ENCODE peak calls at places on chromosomes 16 and 17, in seven cellular contexts. O, S, F, H, B, M and J are unnamed samples.

GRCh38 chr17:70050192-70050591 is 24.8 kb upstream of the KCNJ16 start:
- DNase-seq in M (no peak), B (no peak), H (no peak), F (no peak), S (no peak), O (no peak), J (peak)

GRCh38 chr16:68387301-68387700 is 61.0 kb downstream of the SMPD3 start:
- DNase-seq in F (no peak), M (no peak), O (no peak), S (peak), H (no peak), B (no peak), J (no peak)

GRCh38 chr17:81239714-81240555 is 817 bp downstream of the NDUFAF8 start:
- DNase-seq in F (no peak), O (no peak), H (no peak), S (peak), B (no peak), M (peak), J (peak)

GRCh38 chr17:32971171-32971570 is 20.5 kb upstream of the SPACA3 start:
- DNase-seq in B (no peak), F (no peak), M (peak), O (no peak), H (no peak), S (no peak), J (peak)

GRCh38 chr16:17296412-17296811 is 174.3 kb downstream of the XYLT1 start:
- DNase-seq in M (no peak), O (no peak), B (no peak), F (no peak), S (no peak), H (peak), J (no peak)

GRCh38 chr16:80938035-80938927 is 68.4 kb downstream of the CMC2 start:
- DNase-seq in S (peak), O (peak), M (peak), H (peak), B (no peak), F (no peak), J (peak)

GRCh38 chr17:14205992-14206461 is 30.6 kb downstream of the CDRT15 start:
- DNase-seq in O (peak), F (peak), S (peak), B (no peak), M (no peak), H (no peak), J (no peak)

GRCh38 chr16:85018529-85019236 is 7.3 kb upstream of the ZDHHC7 start:
- DNase-seq in M (no peak), H (no peak), S (no peak), O (no peak), B (no peak), F (no peak), J (no peak)

GRCh38 chr17:82940226-82941020 is 100.6 kb upstream of the ZNF750 start:
- DNase-seq in H (peak), B (no peak), F (peak), O (no peak), S (no peak), M (no peak), J (no peak)

GRCh38 chr16:84600343-84601229 is 17.3 kb downstream of the COTL1 start:
- DNase-seq in S (no peak), B (no peak), O (no peak), F (no peak), M (peak), H (no peak), J (peak)

GRCh38 chr17:48545022-48545376 is at the start of gene HOXB2:
- DNase-seq in B (no peak), H (no peak), O (no peak), S (peak), F (no peak), M (peak), J (no peak)

GRCh38 chr16:57649443-57649751 is 18.7 kb upstream of the ADGRG3 start:
- DNase-seq in B (no peak), S (no peak), H (no peak), F (no peak), M (no peak), O (no peak), J (no peak)

GRCh38 chr17:1713878-1714487 is 3.8 kb upstream of the TLCD2 start:
- DNase-seq in F (peak), S (peak), M (peak), H (peak), B (peak), O (peak), J (peak)

GRCh38 chr17:1562178-1562643 is 381 bp downstream of the PITPNA start:
- DNase-seq in H (peak), B (no peak), O (no peak), S (peak), F (peak), M (peak), J (peak)

GRCh38 chr17:75662511-75662910 is 4.4 kb downstream of the RECQL5 start:
- DNase-seq in M (no peak), B (no peak), S (no peak), F (no peak), O (no peak), H (no peak), J (no peak)

GRCh38 chr17:79935845-79936470 is 96.7 kb upstream of the CBX4 start:
- DNase-seq in M (no peak), B (no peak), O (no peak), F (no peak), S (no peak), H (no peak), J (no peak)

GRCh38 chr17:80622170-80622466 is 77.5 kb downstream of the RPTOR start:
- DNase-seq in S (no peak), M (no peak), F (no peak), H (no peak), O (no peak), B (no peak), J (no peak)

GRCh38 chr16:27822529-27823437 is 240.7 kb downstream of the GSG1L start:
- DNase-seq in B (no peak), O (peak), S (no peak), M (no peak), F (peak), H (no peak), J (no peak)

GRCh38 chr17:14301761-14302401 is 1.0 kb downstream of the HS3ST3B1 start:
- DNase-seq in F (peak), H (peak), O (no peak), B (no peak), M (peak), S (no peak), J (peak)

GRCh38 chr17:13550291-13550690 is 51.4 kb downstream of the HS3ST3A1 start:
- DNase-seq in H (no peak), S (no peak), B (no peak), F (no peak), O (no peak), M (no peak), J (no peak)

GRCh38 chr16:4064950-4065352 is 51.3 kb downstream of the ADCY9 start:
- DNase-seq in B (no peak), O (no peak), S (no peak), H (no peak), M (no peak), F (peak), J (no peak)
- H3K4me3 ChIP-seq in B (no peak), O (no peak), S (no peak), H (no peak), M (no peak), F (no peak), J (no peak)

DNA sequence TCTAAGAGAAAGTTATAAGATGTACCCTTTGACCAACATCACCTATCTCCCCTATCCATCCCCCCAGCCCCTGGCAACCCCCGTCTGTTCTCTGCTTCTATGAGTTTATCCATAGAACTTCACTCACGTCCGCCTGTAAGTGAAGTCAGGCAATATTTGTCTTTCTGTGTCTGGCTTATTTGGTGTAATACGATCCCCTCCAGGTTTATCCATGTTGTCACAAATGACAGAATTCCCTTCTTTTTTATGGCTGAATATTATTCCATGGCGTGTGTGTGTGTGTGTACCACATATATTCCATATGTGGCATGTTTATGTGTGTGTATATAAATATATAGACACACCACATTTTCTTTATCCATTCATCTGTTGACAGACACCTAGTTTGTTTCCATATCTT is 339.7 kb downstream of the CPPED1 start:
- DNase-seq in S (no peak), M (no peak), H (no peak), O (no peak), B (no peak), F (no peak), J (no peak)
- H3K4me3 ChIP-seq in S (no peak), M (no peak), H (no peak), O (no peak), B (no peak), F (no peak), J (no peak)

GRCh38 chr17:66952031-66952524 is 12.4 kb upstream of the CACNG4 start:
- DNase-seq in O (peak), B (no peak), S (peak), F (no peak), M (peak), H (no peak), J (peak)

GRCh38 chr17:66954632-66955031 is 9.9 kb upstream of the CACNG4 start:
- DNase-seq in O (no peak), H (no peak), F (no peak), S (no peak), B (no peak), M (no peak), J (no peak)

GRCh38 chr17:66953661-66954060 is 10.8 kb upstream of the CACNG4 start:
- DNase-seq in O (peak), H (no peak), B (no peak), S (no peak), F (no peak), M (no peak), J (no peak)

GRCh38 chr17:66951605-66951953 is 12.9 kb upstream of the CACNG4 start:
- DNase-seq in H (no peak), O (peak), B (no peak), S (peak), M (no peak), F (no peak), J (no peak)

DNA sequence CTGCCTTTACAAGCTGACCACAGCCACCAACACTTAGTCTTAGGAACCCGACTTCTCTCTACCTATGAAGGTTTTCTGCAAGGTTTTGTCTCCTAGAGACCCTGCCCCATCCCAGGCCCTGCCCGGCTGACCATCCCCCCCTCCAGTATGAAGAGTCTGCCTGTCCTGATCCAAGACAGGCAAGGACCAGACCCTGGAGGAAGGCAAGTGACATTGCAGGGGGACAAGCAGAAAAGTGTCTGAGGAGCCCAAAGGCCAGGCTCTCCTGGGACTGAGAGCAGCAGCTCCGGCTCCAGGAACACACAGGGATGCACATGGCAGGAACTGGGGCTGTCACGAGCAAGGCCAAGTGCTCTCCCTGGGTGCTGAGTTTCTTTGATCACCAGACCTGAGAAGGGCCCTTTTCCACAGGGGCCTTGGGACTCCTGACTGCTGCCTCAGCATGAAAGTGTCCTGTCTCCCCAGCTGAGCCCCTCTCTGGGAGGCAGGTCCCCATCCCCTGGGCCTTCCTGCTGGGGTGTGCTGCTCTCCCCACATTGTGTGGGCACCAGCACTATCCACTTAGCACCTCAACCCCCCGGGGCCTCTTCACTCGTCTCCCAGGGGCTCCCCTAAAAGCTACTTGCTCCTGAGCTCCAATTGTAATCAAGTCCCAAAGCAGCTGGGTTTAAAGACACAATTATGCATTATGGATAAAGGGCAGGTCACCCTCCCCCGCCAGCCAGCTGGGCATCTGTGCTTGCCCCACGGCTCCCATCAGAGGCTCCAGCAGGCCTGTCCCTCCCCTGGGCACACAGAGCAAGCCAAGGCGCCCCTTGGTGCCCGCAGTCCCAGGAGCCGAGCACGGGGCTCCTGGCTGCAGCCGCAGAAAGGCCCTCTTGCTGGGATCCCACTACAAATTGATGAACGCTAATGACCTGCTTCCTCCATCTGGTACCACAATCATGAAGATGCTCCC is 11.5 kb upstream of the CACNG4 start:
- DNase-seq in H (no peak), S (no peak), O (no peak), F (no peak), B (no peak), M (no peak), J (no peak)
- H3K4me3 ChIP-seq in H (no peak), S (no peak), O (no peak), F (no peak), B (no peak), M (no peak), J (no peak)

GRCh38 chr17:77688369-77688768 is 270.1 kb upstream of the TNRC6C start:
- DNase-seq in S (no peak), B (no peak), O (no peak), H (no peak), M (no peak), F (peak), J (no peak)
- H3K4me3 ChIP-seq in S (no peak), B (no peak), O (no peak), H (no peak), M (no peak), F (no peak), J (no peak)

DNA sequence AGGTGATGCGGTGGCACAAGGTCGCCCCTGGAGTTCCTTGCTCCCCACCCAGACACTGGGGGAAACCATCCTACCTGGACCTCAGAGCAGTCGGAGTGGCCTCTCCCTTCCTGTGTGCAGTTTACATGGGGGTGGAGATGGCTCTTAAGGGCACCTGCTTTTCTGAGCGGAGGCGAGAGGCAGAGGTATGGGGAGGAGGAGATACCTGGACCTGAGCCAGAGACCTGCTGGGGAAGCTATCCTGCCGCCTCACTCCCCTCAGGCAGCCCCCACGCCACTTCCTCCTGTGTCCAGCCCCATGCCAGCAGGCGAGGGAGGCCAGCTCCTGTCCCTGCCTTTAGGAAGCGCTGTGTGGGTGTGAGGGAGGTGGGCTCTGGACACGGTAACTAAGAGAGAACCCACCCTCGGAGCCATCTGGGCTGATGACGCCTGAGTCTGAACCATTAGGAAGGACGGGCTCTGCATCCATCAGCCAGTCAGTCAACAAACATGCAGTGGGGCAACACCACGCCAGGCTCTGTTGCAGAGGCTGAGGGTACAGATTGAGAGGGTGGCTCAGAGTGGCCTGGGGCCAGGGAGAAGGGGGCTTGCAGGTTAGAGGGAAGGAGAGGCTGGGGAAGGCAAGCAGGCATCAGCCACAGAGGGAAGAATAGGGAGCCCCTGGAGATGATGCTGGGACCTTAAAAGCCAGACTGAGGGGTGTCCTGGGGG is 1.2 kb downstream of the CORO1A start:
- DNase-seq in F (no peak), B (no peak), M (no peak), H (peak), O (no peak), S (peak), J (peak)
- H3K4me3 ChIP-seq in F (no peak), B (peak), M (no peak), H (no peak), O (peak), S (peak), J (no peak)

GRCh38 chr17:63925615-63926014 is 6.5 kb downstream of the CD79B start:
- DNase-seq in M (no peak), H (no peak), O (no peak), B (no peak), F (no peak), S (no peak), J (no peak)

GRCh38 chr17:63928172-63928666 is 3.9 kb downstream of the CD79B start:
- DNase-seq in M (no peak), S (no peak), O (no peak), F (no peak), B (no peak), H (no peak), J (no peak)

GRCh38 chr17:63928966-63929695 is 3.0 kb downstream of the CD79B start:
- DNase-seq in H (no peak), B (no peak), O (no peak), M (no peak), F (no peak), S (no peak), J (no peak)

GRCh38 chr17:63926164-63926563 is 6.0 kb downstream of the CD79B start:
- DNase-seq in H (no peak), B (no peak), O (no peak), S (no peak), M (no peak), F (no peak), J (no peak)

DNA sequence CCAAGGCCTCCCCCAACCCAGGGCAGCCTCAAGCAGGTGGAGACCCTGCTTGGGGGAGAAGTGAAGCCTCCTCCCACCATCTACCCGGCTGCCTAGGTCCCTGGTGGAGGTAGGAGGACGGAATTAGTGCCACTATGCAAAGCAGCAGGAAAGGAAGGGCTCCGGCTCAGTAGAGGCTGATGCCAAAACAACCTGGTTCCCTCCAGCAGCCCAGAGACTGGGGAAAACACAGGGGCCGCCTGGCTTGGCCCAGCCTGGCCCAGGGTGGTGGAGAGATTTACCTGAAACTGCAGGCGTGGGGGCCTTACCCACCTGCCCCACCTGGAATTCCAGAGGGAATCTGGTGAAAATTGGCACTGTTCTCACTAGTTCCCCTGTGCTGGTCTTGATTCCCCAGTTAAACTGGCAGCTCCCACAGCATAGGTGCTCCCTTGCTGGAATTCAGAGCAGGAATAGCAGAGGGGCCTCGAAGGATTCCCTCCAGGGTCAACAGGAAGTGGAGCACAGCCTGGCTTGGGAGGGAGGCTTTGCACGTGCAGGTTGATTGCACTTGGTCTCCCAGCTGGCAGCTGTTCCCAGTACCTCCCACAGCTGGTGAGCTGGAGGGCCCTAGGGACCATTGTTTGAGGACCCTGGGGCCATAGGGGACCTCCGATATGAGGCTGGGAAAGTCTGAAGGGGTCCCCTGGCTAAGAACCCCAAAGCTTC is 4.5 kb downstream of the CD79B start:
- DNase-seq in B (no peak), M (no peak), S (no peak), F (no peak), H (no peak), O (no peak), J (no peak)
- H3K4me3 ChIP-seq in B (no peak), M (no peak), S (no peak), F (no peak), H (no peak), O (no peak), J (no peak)

DNA sequence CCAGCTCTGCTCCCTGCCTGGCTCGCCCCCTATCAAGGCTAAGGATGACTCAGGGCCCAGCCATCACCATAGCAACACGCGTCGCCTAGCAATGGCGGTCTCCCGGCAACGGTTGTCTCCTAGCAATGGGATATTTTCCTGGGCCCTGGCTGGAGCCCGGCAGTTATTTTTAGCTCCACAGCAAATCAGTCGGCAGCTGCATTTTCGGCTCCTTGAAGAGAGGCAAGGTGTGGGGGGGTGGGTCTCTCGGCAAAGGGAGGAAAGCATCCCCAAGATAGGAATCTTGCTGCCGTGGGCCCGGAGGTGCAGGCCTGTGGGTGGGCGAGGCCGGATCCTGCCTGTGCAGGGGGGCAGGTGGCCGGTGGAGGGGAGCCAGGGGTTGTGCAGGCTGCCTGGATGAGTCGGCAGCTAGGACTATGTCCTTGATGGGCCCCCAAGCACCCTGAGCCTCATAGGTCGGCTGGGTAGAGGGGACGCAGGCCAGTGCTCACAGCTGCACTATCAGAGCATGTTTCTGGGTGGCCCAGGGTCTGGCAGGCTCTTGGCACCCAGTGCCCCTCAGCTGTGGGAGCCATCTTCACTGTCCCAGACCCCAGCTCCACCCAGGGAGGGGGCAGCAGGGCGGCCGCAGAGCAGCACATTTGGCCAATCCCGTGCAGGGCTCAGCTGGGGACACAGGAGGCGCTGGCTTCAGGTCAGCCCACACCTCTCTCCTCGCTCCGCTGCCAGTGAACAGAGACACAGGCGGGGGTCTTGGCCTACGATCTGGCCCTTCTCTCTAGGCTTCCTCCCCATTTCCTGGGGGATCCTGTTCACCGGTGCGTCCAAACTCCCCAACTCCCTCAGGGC is 4.3 kb upstream of the FBXL16 start:
- DNase-seq in H (peak), O (no peak), F (no peak), M (peak), B (no peak), S (peak), J (peak)
- H3K4me3 ChIP-seq in H (no peak), O (no peak), F (no peak), M (peak), B (no peak), S (no peak), J (no peak)

DNA sequence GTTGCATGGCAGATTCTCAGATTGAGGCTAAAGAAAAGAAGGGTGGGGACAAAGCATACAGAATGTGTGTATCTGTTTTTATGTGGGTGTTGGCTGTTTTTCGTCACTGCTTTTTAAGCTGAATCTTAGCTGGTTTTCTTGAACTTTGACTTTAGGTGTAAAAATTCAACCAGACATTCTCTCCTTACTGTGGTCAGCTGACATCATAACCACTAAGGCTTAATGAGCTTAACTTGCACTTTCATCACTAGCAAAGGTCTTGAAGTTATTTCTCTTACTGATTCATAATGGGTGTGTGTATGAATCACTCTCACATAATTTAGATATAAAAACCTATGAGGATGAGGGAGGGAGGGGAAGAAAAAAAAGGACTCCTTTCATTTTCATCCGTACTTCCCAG is 4.0 kb upstream of the CDC6 start:
- DNase-seq in F (no peak), M (peak), S (no peak), O (no peak), H (no peak), B (no peak), J (peak)
- H3K4me3 ChIP-seq in F (no peak), M (no peak), S (no peak), O (no peak), H (no peak), B (no peak), J (no peak)